ENCODE peak calls at places on chromosome 1, in eight cellular contexts. H is HCT116, B is HepG2, N is breast epithelium, E is ovary, Y is stomach, Q is Peyer's patch, M is spleen. F is an unnamed sample.

GRCh38 chr1:116373451-116374339 is 651 bp downstream of the ATP1A1 start:
- DNase-seq in H (no peak), Y (peak; percentile 78), B (no peak), N (peak; percentile 66), M (peak; percentile 94), Q (peak; percentile 79), E (peak; percentile 70), F (peak; percentile 67)

GRCh38 chr1:21736876-21737275 is 46.1 kb downstream of the USP48 start:
- DNase-seq in M (no peak), E (no peak), Y (no peak), H (no peak), B (peak; percentile 84), N (no peak), Q (no peak), F (peak; percentile 25)

GRCh38 chr1:117645343-117645742 is 39.5 kb downstream of the TENT5C start:
- DNase-seq in Q (no peak), N (no peak), E (no peak), M (no peak), B (no peak), H (no peak), Y (no peak), F (no peak)

GRCh38 chr1:33322109-33322508 is 1.2 kb upstream of the A3GALT2 start:
- DNase-seq in E (no peak), B (no peak), Q (no peak), Y (no peak), M (peak; percentile 65), H (no peak), N (no peak), F (no peak)

GRCh38 chr1:74470262-74470661 is 42.1 kb downstream of the LRRC53 start:
- DNase-seq in E (no peak), M (no peak), Y (no peak), B (no peak), H (no peak), N (no peak), Q (no peak), F (no peak)

GRCh38 chr1:156320560-156320959 is 17.5 kb downstream of the CCT3 start:
- DNase-seq in Q (no peak), N (no peak), M (no peak), H (no peak), E (no peak), B (no peak), Y (no peak), F (no peak)

GRCh38 chr1:19123837-19124236 is 86.2 kb downstream of the UBR4 start:
- DNase-seq in Q (no peak), Y (no peak), B (no peak), E (no peak), M (no peak), N (no peak), H (no peak), F (no peak)

GRCh38 chr1:177615251-177615650 is 354.6 kb downstream of the SEC16B start:
- DNase-seq in Q (no peak), H (no peak), Y (no peak), E (no peak), N (no peak), B (no peak), M (no peak), F (no peak)

GRCh38 chr1:242030071-242030470 is 31.2 kb upstream of the MAP1LC3C start:
- DNase-seq in H (no peak), N (no peak), M (no peak), E (no peak), B (no peak), Y (no peak), Q (no peak), F (no peak)

DNA sequence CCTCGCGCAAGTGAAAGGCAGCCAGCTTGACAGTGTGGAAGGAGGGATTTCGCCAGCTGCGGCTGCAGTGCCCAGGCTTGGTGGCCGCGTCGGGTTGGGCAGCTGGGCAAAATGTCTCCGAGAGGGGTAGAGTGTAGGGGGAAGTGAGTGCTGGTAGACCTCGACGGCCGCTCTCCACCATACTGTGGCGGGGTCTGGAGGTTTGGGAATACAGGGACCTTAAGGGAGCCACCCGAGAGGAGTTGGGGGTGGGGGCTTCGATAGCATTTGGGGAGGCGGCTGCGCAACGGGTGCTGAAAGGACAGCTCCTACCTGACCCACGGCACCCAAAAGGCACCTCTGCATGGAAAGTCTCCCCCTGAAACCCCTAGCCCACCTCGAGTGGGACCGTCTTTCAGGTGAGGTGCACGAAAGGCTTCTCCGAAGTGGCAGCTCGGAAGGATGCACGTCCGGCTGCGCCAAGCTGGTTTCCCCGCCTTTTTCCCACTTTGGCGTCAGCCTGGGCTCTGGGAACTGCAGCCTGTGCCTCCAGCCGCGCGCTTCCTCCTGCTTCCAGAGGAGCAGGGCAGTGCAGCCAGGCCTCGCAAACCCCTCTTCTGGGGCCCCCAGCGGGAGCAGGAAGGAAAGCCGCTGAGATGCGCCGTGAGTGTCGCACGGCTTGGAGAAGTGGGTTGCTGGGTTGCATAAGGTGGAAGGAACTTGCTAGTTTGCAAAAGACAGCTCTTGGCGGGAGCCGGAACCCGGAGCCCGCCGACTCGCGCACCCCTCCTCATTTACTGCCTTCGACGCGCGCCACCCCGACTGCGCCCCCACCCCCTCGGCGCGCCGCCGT is 526 bp upstream of the HMGN2 start:
- DNase-seq in B (no peak), Y (peak; percentile 57), N (peak; percentile 70), Q (no peak), E (no peak), M (peak; percentile 94), H (peak; percentile 31), F (peak; percentile 75)
- TF ChIP-seq POLR2A in B (peak; percentile 20), Y (no peak), N (no peak), Q (no peak), E (no peak), M (no peak), H (no peak), F (peak; percentile 5)

DNA sequence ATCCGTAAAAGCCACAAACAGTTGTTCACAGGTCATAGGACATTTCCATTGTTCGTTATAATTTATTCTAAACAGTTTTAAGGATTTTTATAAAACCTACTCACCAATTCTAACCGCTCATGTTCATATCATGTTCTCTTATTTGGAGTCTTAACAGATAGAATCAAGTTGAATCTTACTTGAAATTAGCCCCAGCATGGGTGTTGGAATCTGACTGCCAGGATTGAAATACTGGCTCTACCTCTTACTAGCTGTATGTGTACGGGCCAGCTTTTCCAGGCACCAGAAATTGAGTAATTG is 78.2 kb upstream of the GPR88 start:
- DNase-seq in Y (no peak), M (no peak), E (no peak), N (no peak), H (no peak), B (no peak), Q (no peak), F (no peak)
- TF ChIP-seq CTCF in Y (no peak), M (no peak), E (no peak), N (no peak), H (no peak), B (no peak), Q (no peak), F (no peak)

GRCh38 chr1:53945183-53945432 is 391 bp downstream of the IFT25 start:
- DNase-seq in B (no peak), N (no peak), E (no peak), Q (no peak), H (no peak), M (no peak), Y (no peak), F (no peak)

GRCh38 chr1:53943090-53943489 is 2.4 kb downstream of the IFT25 start:
- DNase-seq in N (no peak), E (no peak), M (no peak), Y (no peak), H (no peak), B (no peak), Q (no peak), F (no peak)

GRCh38 chr1:53945433-53946251 is at the start of gene IFT25:
- DNase-seq in Y (peak; percentile 99), M (peak; percentile 100), H (peak; percentile 88), N (peak; percentile 99), B (peak; percentile 85), E (peak; percentile 100), Q (peak; percentile 100), F (peak; percentile 97)

GRCh38 chr1:53943490-53944043 is 1.9 kb downstream of the IFT25 start:
- DNase-seq in N (no peak), M (no peak), B (no peak), Y (no peak), E (no peak), Q (no peak), H (no peak), F (no peak)

DNA sequence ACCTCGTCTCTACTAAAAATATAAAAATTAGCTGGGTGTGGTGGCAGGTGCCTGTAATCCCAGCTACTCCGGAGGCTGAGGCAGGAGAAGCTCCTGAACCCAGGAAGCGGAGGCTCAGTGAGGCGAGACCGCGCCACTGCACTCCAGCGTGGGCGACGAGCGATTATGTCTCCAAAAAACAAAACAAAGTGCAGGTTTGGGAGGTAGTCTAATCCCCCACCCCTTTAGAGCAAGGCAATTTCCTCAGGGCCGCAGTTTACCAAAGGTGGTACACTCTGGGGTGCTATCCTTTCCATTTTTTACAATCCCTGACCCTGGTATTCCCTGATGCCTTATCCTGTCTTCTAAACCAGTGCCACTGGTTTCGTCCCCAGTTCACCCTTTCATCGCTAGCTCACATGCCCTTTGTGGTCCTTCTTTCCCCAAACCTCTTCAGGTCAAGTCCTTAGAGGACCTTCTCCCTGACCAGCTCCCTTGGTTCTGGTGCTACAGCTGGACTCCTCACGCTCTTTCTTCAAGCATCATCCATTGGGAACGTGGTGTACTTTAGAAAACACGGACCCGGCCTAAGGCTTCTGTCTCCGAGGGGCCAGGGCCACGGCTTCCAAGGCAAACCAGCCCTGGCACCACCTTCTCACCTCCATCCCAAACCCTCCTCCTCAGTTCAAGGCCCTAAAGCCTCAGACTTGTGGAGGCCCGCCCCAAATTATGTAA is 873 bp downstream of the IFT25 start:
- DNase-seq in E (peak; percentile 39), B (no peak), Y (no peak), N (no peak), Q (no peak), H (no peak), M (peak; percentile 78), F (peak; percentile 29)
- H3K27ac ChIP-seq in E (peak overlapping the region; percentile 74), B (peak overlapping the region; percentile 68), Y (peak overlapping the region; percentile 95), N (peak overlapping the region; percentile 93), Q (peak overlapping the region; percentile 85), H (peak overlapping the region; percentile 73), M (peak overlapping the region; percentile 96), F (peak overlapping the region; percentile 68)

GRCh38 chr1:166838766-166839599 is at the start of gene POGK:
- DNase-seq in B (peak; percentile 78), Q (peak; percentile 93), M (peak; percentile 97), Y (peak; percentile 89), H (peak; percentile 78), N (peak; percentile 90), E (peak; percentile 90), F (peak; percentile 93)
- TF ChIP-seq POLR2A in B (peak; percentile 78), Q (peak; percentile 67), M (no peak), Y (peak; percentile 7), H (peak; percentile 72), N (no peak), E (peak; percentile 57), F (no peak)